ENCODE peak calls at places on chromosome 21, in eight cellular contexts. E, Q, U, A, V, D, S and Z are unnamed samples.

GRCh38 chr21:18387994-18388393 is 15.6 kb downstream of the TMPRSS15 start:
- DNase-seq in E (no peak), Q (no peak), U (no peak), A (no peak), V (no peak), D (no peak), S (peak), Z (no peak)

GRCh38 chr21:34845521-34846213 is 176.9 kb downstream of the CLIC6 start:
- DNase-seq in E (peak), Q (no peak), U (peak), A (peak), V (no peak), D (no peak), S (peak), Z (no peak)

GRCh38 chr21:37263827-37264226 is 3.3 kb downstream of the VPS26C start:
- DNase-seq in E (no peak), Q (no peak), U (no peak), A (no peak), V (no peak), D (no peak), S (no peak), Z (peak)

GRCh38 chr21:45016491-45017375 is 57.6 kb upstream of the ADARB1 start:
- DNase-seq in E (no peak), Q (no peak), U (no peak), A (no peak), V (no peak), D (no peak), S (no peak), Z (peak)

GRCh38 chr21:36027352-36027751 is 33.0 kb downstream of the SETD4 start:
- DNase-seq in E (no peak), Q (no peak), U (no peak), A (no peak), V (no peak), D (no peak), S (no peak), Z (no peak)

GRCh38 chr21:46675595-46676280 is 40.3 kb downstream of the PRMT2 start:
- DNase-seq in E (no peak), Q (no peak), U (no peak), A (no peak), V (no peak), D (no peak), S (no peak), Z (no peak)

GRCh38 chr21:35375115-35375514 is 326.0 kb upstream of the RUNX1 start:
- DNase-seq in E (no peak), Q (no peak), U (no peak), A (no peak), V (no peak), D (no peak), S (no peak), Z (no peak)

GRCh38 chr21:45856422-45856821 is 125.1 kb upstream of the COL6A1 start:
- DNase-seq in E (no peak), Q (no peak), U (no peak), A (no peak), V (no peak), D (no peak), S (no peak), Z (no peak)

GRCh38 chr21:44854664-44855446 is 18.6 kb downstream of the PTTG1IP start:
- DNase-seq in E (no peak), Q (no peak), U (peak), A (no peak), V (no peak), D (no peak), S (no peak), Z (no peak)

GRCh38 chr21:14947613-14948160 is 117.1 kb downstream of the NRIP1 start:
- DNase-seq in E (no peak), Q (no peak), U (no peak), A (no peak), V (no peak), D (no peak), S (no peak), Z (no peak)

GRCh38 chr21:36499578-36500471 is 19.9 kb upstream of the CLDN14 start:
- DNase-seq in E (no peak), Q (no peak), U (no peak), A (no peak), V (peak), D (no peak), S (no peak), Z (no peak)

GRCh38 chr21:16420086-16420724 is 690.4 kb downstream of the USP25 start:
- DNase-seq in E (no peak), Q (peak), U (no peak), A (no peak), V (peak), D (no peak), S (no peak), Z (peak)

GRCh38 chr21:35349378-35350080 is 300.4 kb upstream of the RUNX1 start:
- DNase-seq in E (no peak), Q (no peak), U (no peak), A (no peak), V (no peak), D (no peak), S (no peak), Z (no peak)

GRCh38 chr21:45364464-45365185 is 40.3 kb upstream of the COL18A1 start:
- DNase-seq in E (no peak), Q (no peak), U (no peak), A (no peak), V (peak), D (no peak), S (no peak), Z (no peak)

GRCh38 chr21:44658913-44659595 is 1.3 kb downstream of the KRTAP12-3 start:
- DNase-seq in E (no peak), Q (no peak), U (no peak), A (peak), V (no peak), D (peak), S (no peak), Z (no peak)

GRCh38 chr21:44548381-44548780 is 2.9 kb downstream of the KRTAP10-2 start:
- DNase-seq in E (no peak), Q (no peak), U (no peak), A (peak), V (no peak), D (no peak), S (no peak), Z (no peak)

GRCh38 chr21:14383596-14384210 is 757 bp upstream of the HSPA13 start:
- DNase-seq in E (no peak), Q (no peak), U (peak), A (no peak), V (no peak), D (no peak), S (no peak), Z (peak)

GRCh38 chr21:21200939-21201610 is 202.9 kb downstream of the NCAM2 start:
- DNase-seq in E (no peak), Q (no peak), U (no peak), A (no peak), V (no peak), D (no peak), S (peak), Z (no peak)

GRCh38 chr21:38968887-38969543 is 163.3 kb downstream of the ETS2 start:
- DNase-seq in E (no peak), Q (no peak), U (no peak), A (no peak), V (no peak), D (no peak), S (no peak), Z (no peak)

GRCh38 chr21:36205962-36206361 is 49.3 kb downstream of the DOP1B start:
- DNase-seq in E (no peak), Q (no peak), U (no peak), A (no peak), V (no peak), D (no peak), S (no peak), Z (no peak)

GRCh38 chr21:9753943-9754342 is 767.4 kb upstream of the TPTE start:
- DNase-seq in E (no peak), Q (no peak), U (no peak), A (no peak), V (no peak), D (no peak), S (no peak), Z (no peak)

GRCh38 chr21:35136586-35137254 is 87.6 kb upstream of the RUNX1 start:
- DNase-seq in E (no peak), Q (no peak), U (no peak), A (no peak), V (no peak), D (no peak), S (no peak), Z (no peak)

GRCh38 chr21:45041351-45041805 is 33.0 kb upstream of the ADARB1 start:
- DNase-seq in E (no peak), Q (no peak), U (no peak), A (no peak), V (peak), D (no peak), S (no peak), Z (no peak)

GRCh38 chr21:15104470-15104869 is 39.7 kb upstream of the NRIP1 start:
- DNase-seq in E (no peak), Q (no peak), U (no peak), A (no peak), V (no peak), D (no peak), S (no peak), Z (no peak)

GRCh38 chr21:26811031-26811430 is 34.2 kb downstream of the ADAMTS1 start:
- DNase-seq in E (no peak), Q (no peak), U (no peak), A (no peak), V (no peak), D (no peak), S (no peak), Z (no peak)

GRCh38 chr21:44532165-44532564 is 7.8 kb downstream of the KRTAP10-1 start:
- DNase-seq in E (no peak), Q (no peak), U (no peak), A (no peak), V (no peak), D (no peak), S (no peak), Z (no peak)

GRCh38 chr21:42586406-42586805 is 67.0 kb upstream of the PDE9A start:
- DNase-seq in E (no peak), Q (no peak), U (no peak), A (no peak), V (no peak), D (no peak), S (no peak), Z (no peak)